ENCODE peak calls at places on chromosomes 11 and 22, in seven cellular contexts. W is H1, X is IMR-90, N is neuronal stem cell, F is mesenchymal stem cell, M is H9, H is mesendoderm. J is an unnamed sample. For H3K4me1, the result is how much of the 10 kb centered on the place peaks cover.

GRCh38 chr11:106786251-106786650 is 232.0 kb downstream of the GUCY1A2 start:
- DNase-seq in M (no peak), F (peak), H (no peak), W (no peak), N (no peak), X (no peak), J (no peak)

GRCh38 chr22:36027960-36028645 is 521 bp downstream of the RBFOX2 start:
- DNase-seq in W (peak), H (peak), M (no peak), X (no peak), N (peak), F (no peak), J (peak)

GRCh38 chr11:117094776-117095175 is 3.5 kb downstream of the SIK3 start:
- DNase-seq in H (peak), F (peak), M (no peak), W (no peak), X (peak), N (no peak), J (peak)

GRCh38 chr11:9315078-9315688 is 790 bp upstream of the TMEM41B start:
- DNase-seq in M (no peak), F (no peak), X (peak), H (no peak), N (no peak), W (no peak), J (no peak)

GRCh38 chr11:70677232-70677916 is 279.0 kb downstream of the CTTN start:
- DNase-seq in M (no peak), F (no peak), X (no peak), H (no peak), N (no peak), W (no peak), J (no peak)

GRCh38 chr11:100584201-100584600 is 102.9 kb upstream of the ARHGAP42 start:
- DNase-seq in M (no peak), X (no peak), H (no peak), F (no peak), N (no peak), W (no peak), J (no peak)

GRCh38 chr22:25497269-25497668 is 67.2 kb upstream of the GRK3 start:
- DNase-seq in X (peak), N (no peak), M (no peak), H (no peak), F (peak), W (no peak), J (no peak)

GRCh38 chr11:68343761-68344256 is 31.4 kb downstream of the LRP5 start:
- DNase-seq in W (no peak), N (no peak), X (no peak), M (no peak), F (no peak), H (no peak), J (peak)

GRCh38 chr22:30206964-30207363 is 39.6 kb downstream of the LIF start:
- DNase-seq in X (peak), F (peak), H (peak), N (peak), W (no peak), M (peak), J (peak)

GRCh38 chr11:32131321-32131720 is 40.4 kb downstream of the RCN1 start:
- DNase-seq in X (peak), N (no peak), W (no peak), F (no peak), H (no peak), M (no peak), J (no peak)

GRCh38 chr11:69637956-69638871 is 2.7 kb upstream of the CCND1 start:
- DNase-seq in W (peak), N (peak), M (peak), X (peak), F (peak), H (peak), J (peak)

GRCh38 chr11:35483131-35483800 is 42.1 kb downstream of the PAMR1 start:
- DNase-seq in W (no peak), M (no peak), F (no peak), X (peak), H (no peak), N (no peak), J (no peak)

GRCh38 chr11:1156506-1157340 is 1.0 kb upstream of the MUC5AC start:
- DNase-seq in X (no peak), M (no peak), N (no peak), W (no peak), F (no peak), H (no peak), J (no peak)

GRCh38 chr11:121614661-121615240 is 162.0 kb upstream of the SORL1-AS1 start:
- DNase-seq in X (no peak), W (no peak), H (peak), N (no peak), M (peak), F (no peak), J (peak)

GRCh38 chr11:63694518-63694917 is 13.2 kb downstream of the RTN3 start:
- DNase-seq in F (no peak), X (no peak), M (no peak), N (no peak), W (no peak), H (no peak), J (no peak)

GRCh38 chr11:112499153-112499907 is 238.7 kb upstream of the PLET1 start:
- DNase-seq in X (no peak), F (no peak), N (no peak), H (no peak), W (peak), M (peak), J (no peak)

GRCh38 chr11:2579315-2580060 is 120.3 kb downstream of the KCNQ1OT1 start:
- DNase-seq in N (no peak), W (no peak), X (no peak), F (no peak), H (peak), M (peak), J (no peak)

GRCh38 chr11:64357904-64358535 is 942 bp upstream of the RPS6KA4 start:
- DNase-seq in H (no peak), N (no peak), F (peak), X (no peak), M (no peak), W (peak), J (no peak)

GRCh38 chr22:49968313-49968830 is 7.8 kb downstream of the PIM3 start:
- DNase-seq in N (no peak), X (no peak), F (no peak), W (peak), H (no peak), M (peak), J (no peak)

GRCh38 chr11:45662665-45663485 is 2.5 kb downstream of the CHST1 start:
- DNase-seq in M (no peak), F (peak), H (peak), X (peak), N (no peak), W (no peak), J (no peak)

GRCh38 chr11:888290-889212 is 22.1 kb downstream of the CHID1 start:
- DNase-seq in H (no peak), F (no peak), N (no peak), M (no peak), W (no peak), X (no peak), J (no peak)

GRCh38 chr11:23233075-23233474 is 372.8 kb upstream of the CCDC179 start:
- DNase-seq in H (no peak), N (no peak), X (peak), F (no peak), W (no peak), M (no peak), J (peak)

GRCh38 chr11:23314162-23314561 is 453.9 kb upstream of the CCDC179 start:
- DNase-seq in X (no peak), F (no peak), M (no peak), N (no peak), H (no peak), W (no peak), J (no peak)

GRCh38 chr22:39808087-39808486 is 85.5 kb downstream of the ENTHD1 start:
- DNase-seq in F (no peak), N (no peak), X (peak), M (peak), H (peak), W (peak), J (no peak)

GRCh38 chr22:42131562-42131961 is 952 bp upstream of the CYP2D6 start:
- DNase-seq in H (no peak), N (no peak), X (no peak), F (no peak), W (no peak), M (no peak), J (no peak)

GRCh38 chr11:122745111-122745510 is 89.6 kb downstream of the UBASH3B start:
- DNase-seq in M (no peak), F (no peak), X (peak), N (no peak), H (no peak), W (no peak), J (no peak)

GRCh38 chr11:122742350-122742749 is 86.8 kb downstream of the UBASH3B start:
- DNase-seq in M (no peak), X (no peak), N (no peak), F (peak), H (no peak), W (no peak), J (no peak)

GRCh38 chr11:122743949-122744876 is 88.7 kb downstream of the UBASH3B start:
- DNase-seq in F (peak), W (no peak), N (no peak), X (no peak), M (no peak), H (no peak), J (no peak)

GRCh38 chr11:122741613-122742012 is 86.1 kb downstream of the UBASH3B start:
- DNase-seq in X (peak), W (no peak), M (no peak), F (peak), N (no peak), H (no peak), J (no peak)

DNA sequence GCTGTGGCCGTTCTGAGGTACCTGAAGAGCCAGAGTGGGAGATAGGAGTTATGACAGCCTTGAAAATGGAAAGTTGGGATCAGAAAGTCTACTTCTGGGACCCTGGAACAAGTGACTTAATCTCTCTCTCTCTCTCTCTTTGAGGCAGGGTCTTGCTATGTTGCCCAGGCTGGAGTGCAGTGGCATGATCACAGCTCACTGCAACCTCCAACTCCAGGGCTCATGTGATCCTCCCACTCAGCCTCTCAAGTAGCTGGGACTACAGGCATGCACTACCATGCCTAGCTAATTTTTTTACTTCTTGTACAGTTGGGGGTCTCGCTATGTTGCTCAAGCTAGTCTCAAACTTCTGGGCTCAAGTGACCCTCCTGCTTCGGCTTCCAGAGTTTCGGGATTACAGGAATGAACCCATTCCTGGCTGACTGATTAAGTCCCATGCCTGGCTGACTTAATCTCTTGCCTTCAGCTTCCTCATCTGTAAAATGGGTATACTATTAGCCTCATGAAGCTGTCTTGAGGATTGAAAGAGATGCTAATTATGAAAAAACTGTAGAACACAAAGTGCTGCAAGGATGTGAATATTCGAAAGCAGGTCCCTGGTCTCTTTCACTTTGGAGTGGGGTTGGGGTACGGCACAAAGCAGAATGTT is 87.7 kb downstream of the UBASH3B start:
- DNase-seq in X (no peak), M (no peak), H (no peak), F (no peak), N (no peak), W (no peak), J (no peak)
- H3K4me2 ChIP-seq in X (no peak), M (no peak), H (no peak), F (no peak), N (no peak), W (no peak), J (no peak)

GRCh38 chr11:115459563-115459962 is 44.7 kb downstream of the CADM1 start:
- DNase-seq in X (peak), N (no peak), M (no peak), H (no peak), F (no peak), W (no peak), J (no peak)

GRCh38 chr11:115456019-115456418 is 48.2 kb downstream of the CADM1 start:
- DNase-seq in H (no peak), N (no peak), F (no peak), M (no peak), W (no peak), X (peak), J (no peak)

GRCh38 chr11:115455606-115456005 is 48.6 kb downstream of the CADM1 start:
- DNase-seq in N (no peak), H (peak), X (no peak), F (no peak), W (no peak), M (peak), J (no peak)

GRCh38 chr11:115462004-115462541 is 42.1 kb downstream of the CADM1 start:
- DNase-seq in X (peak), H (peak), F (no peak), W (no peak), M (peak), N (no peak), J (no peak)

GRCh38 chr11:115458877-115459276 is 45.3 kb downstream of the CADM1 start:
- DNase-seq in M (no peak), H (no peak), W (no peak), F (no peak), X (peak), N (no peak), J (no peak)
- H2BK5ac ChIP-seq in M (no peak), H (no peak), W (no peak), F (no peak), X (peak), N (no peak), J (no peak)

DNA sequence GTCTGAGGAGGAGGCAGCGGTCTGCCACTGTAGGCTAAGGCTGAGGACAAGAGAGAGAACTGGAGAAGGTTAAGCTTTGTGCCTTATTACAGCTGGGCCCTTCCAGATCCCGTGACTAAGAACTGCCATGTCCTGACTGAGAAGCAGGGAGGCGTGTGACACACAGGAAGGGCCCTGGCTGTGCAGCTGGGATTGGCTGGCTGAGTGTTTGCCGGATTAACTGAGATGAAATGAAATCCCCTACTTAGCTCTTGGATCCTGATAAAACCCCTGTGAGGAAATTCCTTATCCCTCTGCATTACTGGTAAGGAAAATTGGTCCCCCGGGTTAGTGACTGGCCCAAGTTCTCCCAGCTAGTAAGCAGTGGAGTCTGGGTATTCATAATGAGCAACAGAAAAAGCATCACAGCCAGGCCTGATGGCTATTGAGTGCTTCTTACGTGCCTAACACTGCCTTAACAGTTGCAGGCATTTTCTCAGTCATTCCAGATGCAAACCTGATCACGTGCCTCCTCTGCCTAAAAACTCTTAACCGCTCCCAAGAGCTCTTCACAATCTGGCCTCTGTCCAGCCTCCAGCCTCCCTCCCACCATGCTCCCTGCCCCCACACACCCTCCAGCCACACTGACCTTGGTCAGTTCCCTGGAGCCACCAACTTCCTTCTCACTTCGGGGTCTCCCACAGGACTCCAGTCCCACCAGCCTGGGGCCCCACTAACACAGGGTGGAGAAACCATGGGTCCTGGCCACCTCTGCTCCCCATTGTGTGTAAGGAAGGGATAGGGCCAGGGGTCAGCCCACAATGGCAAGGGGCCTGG is 37.8 kb downstream of the ARRB1 start:
- DNase-seq in F (peak), W (no peak), H (peak), M (no peak), X (peak), N (no peak), J (no peak)
- H3K4me1 ChIP-seq in F (under half), W (under half), H (under half), M (under half), X (under half), N (under half), J (under half)

GRCh38 chr11:125890447-125891100 is 3.1 kb downstream of the HYLS1 start:
- DNase-seq in W (no peak), N (no peak), M (no peak), X (peak), F (no peak), H (no peak), J (no peak)
- H3K4me2 ChIP-seq in W (no peak), N (no peak), M (no peak), X (peak), F (no peak), H (no peak), J (no peak)

DNA sequence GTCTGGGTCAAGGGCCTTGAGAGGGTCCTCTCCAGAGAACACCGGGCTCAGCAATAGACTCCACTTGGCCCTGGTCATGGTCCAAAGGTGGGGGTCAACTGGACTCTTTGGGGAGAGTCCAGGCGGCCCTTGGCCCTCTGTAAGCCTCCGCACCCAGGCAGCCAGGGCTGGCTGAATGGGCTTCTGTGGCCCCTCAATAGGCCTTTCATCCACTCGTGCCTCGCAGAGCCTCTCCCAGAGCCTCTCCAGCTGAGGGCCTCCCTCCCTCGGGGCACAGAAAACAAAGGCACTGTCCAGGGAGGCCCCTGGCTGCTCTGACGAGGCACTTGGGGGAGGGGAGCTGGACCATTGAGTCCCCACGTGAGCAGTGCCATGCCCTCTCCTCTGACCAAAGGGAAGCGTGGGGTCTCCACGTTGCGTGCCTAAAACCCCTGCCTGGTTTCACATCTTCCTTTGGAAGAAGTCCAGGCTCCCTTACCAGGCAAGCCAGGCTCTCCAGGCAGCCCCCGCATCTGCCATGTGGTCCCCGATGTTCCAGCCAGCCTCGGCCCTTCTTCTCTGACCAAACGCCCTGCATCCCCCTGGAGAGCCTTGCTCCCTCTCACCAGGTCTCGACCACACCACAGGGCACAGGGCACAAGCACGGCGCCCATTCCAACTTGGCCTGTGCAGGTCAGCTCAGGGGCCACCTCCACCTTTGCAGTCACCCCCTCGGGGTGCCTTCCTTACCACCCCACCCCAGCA is 15.5 kb downstream of the KIAA0930 start:
- DNase-seq in F (no peak), X (no peak), M (peak), N (no peak), W (no peak), H (no peak), J (no peak)
- H2BK5ac ChIP-seq in F (no peak), X (no peak), M (no peak), N (peak), W (no peak), H (no peak), J (no peak)

GRCh38 chr11:65425971-65426838 is 3.6 kb downstream of the NEAT1 start:
- DNase-seq in N (no peak), H (no peak), X (peak), M (no peak), F (peak), W (no peak), J (peak)
- H3K4me1 ChIP-seq in N (under half), H (under half), X (under half), M (under half), F (under half), W (half or more), J (under half)

DNA sequence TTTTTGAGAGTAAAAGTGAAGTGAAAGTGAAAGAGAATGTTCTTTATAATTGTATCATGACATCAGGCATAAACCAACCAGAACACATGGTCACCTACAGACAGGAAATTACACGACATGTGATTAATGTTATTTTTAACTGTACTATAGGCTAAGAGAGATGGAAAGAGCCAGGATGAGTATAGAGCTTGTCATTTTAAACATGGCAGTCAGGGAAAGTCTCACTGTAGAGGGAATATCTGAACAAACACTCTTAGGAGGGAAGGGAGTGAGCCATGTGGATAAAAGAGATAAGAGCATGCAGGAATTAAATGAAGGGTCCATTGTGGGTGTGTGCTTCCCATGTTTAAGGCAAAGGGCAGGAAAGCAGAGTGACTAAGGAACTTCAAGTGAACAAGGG is 599.1 kb upstream of the FAT3 start:
- DNase-seq in X (no peak), W (no peak), H (no peak), N (no peak), F (peak), M (no peak), J (no peak)
- H3K4me2 ChIP-seq in X (no peak), W (no peak), H (no peak), N (no peak), F (no peak), M (no peak), J (no peak)

GRCh38 chr22:22755778-22756100 is 111.3 kb downstream of the GGTLC2 start:
- DNase-seq in M (no peak), X (no peak), W (peak), F (no peak), H (no peak), N (no peak), J (no peak)
- H2BK5ac ChIP-seq in M (no peak), X (no peak), W (no peak), F (no peak), H (no peak), N (no peak), J (no peak)